ENCODE peak calls at places on chromosomes 2 and 18, in six cellular contexts. G is heart right ventricle, J is SK-N-SH, B is right cardiac atrium, E is body of pancreas, C is cardiac muscle cell. D is an unnamed sample. For H3K4me1, the result is how much of the 10 kb centered on the place peaks cover.

GRCh38 chr18:47767699-47768098 is 162.8 kb downstream of the SMAD2 start:
- DNase-seq in C (no peak), E (no peak), G (no peak), B (no peak), J (no peak), D (no peak)

GRCh38 chr2:158024288-158024898 is 77.3 kb upstream of the UPP2 start:
- DNase-seq in J (peak), C (peak), G (peak), E (peak), B (no peak), D (no peak)

GRCh38 chr2:220981926-220982325 is 590.2 kb downstream of the EPHA4 start:
- DNase-seq in B (no peak), E (no peak), C (no peak), G (no peak), J (no peak), D (no peak)

GRCh38 chr2:86019121-86019520 is 86.6 kb downstream of the POLR1A start:
- DNase-seq in G (no peak), J (no peak), E (no peak), C (no peak), B (no peak), D (no peak)

GRCh38 chr2:28356095-28356911 is 36.4 kb upstream of the FOSL2 start:
- DNase-seq in E (peak), C (peak), B (peak), G (peak), J (peak), D (peak)

GRCh38 chr2:152546230-152546837 is 170.9 kb downstream of the PRPF40A start:
- DNase-seq in C (no peak), G (no peak), E (no peak), B (no peak), J (no peak), D (no peak)

GRCh38 chr2:42777883-42778805 is 14.2 kb upstream of the OXER1 start:
- DNase-seq in C (no peak), E (no peak), B (no peak), J (no peak), G (no peak), D (no peak)

GRCh38 chr2:54490863-54491262 is 34.7 kb downstream of the SPTBN1 start:
- DNase-seq in J (no peak), G (no peak), C (no peak), B (no peak), E (no peak), D (no peak)

GRCh38 chr18:43780782-43781340 is 503.6 kb upstream of the SYT4 start:
- DNase-seq in E (no peak), J (no peak), C (peak), G (no peak), B (no peak), D (no peak)

GRCh38 chr2:233446121-233446520 is 91.8 kb downstream of the DGKD start:
- DNase-seq in G (no peak), B (no peak), J (no peak), C (no peak), E (no peak), D (no peak)

GRCh38 chr2:186862869-186863709 is 14.1 kb upstream of the ZSWIM2 start:
- DNase-seq in C (peak), G (no peak), J (peak), E (no peak), B (no peak), D (no peak)

GRCh38 chr2:235960716-235961640 is 207.2 kb downstream of the GBX2 start:
- DNase-seq in B (no peak), G (no peak), C (no peak), J (no peak), E (no peak), D (no peak)

GRCh38 chr18:44033144-44033543 is 647.5 kb upstream of the SETBP1 start:
- DNase-seq in C (no peak), E (no peak), J (no peak), B (no peak), G (no peak), D (no peak)

GRCh38 chr2:45690223-45690622 is 38.7 kb downstream of the PRKCE start:
- DNase-seq in G (no peak), J (no peak), C (no peak), B (no peak), E (no peak), D (no peak)

GRCh38 chr2:84914334-84914733 is 8.9 kb downstream of the TMSB10 start:
- DNase-seq in J (no peak), B (no peak), E (no peak), C (no peak), G (no peak), D (no peak)

GRCh38 chr2:190718652-190719526 is 70.0 kb downstream of the NAB1 start:
- DNase-seq in J (peak), B (peak), C (peak), E (peak), G (peak), D (no peak)

GRCh38 chr18:22604986-22605421 is 187.3 kb upstream of the CTAGE1 start:
- DNase-seq in C (no peak), G (no peak), B (peak), E (peak), J (no peak), D (no peak)

GRCh38 chr2:18915227-18915626 is 325.9 kb upstream of the NT5C1B start:
- DNase-seq in G (no peak), B (no peak), E (no peak), J (no peak), C (no peak), D (no peak)

GRCh38 chr2:24973812-24974211 is 2.1 kb upstream of the DNAJC27 start:
- DNase-seq in C (peak), B (no peak), J (peak), E (no peak), G (no peak), D (no peak)

GRCh38 chr2:74571058-74571457 is 16.5 kb downstream of the DOK1 start:
- DNase-seq in E (no peak), J (no peak), B (no peak), C (no peak), G (no peak), D (no peak)

GRCh38 chr2:127220807-127221527 is 868 bp upstream of the CYP27C1 start:
- DNase-seq in J (no peak), B (no peak), C (peak), G (no peak), E (no peak), D (no peak)

GRCh38 chr2:11750422-11750821 is 4.0 kb downstream of the LPIN1 start:
- DNase-seq in B (no peak), E (no peak), C (no peak), G (no peak), J (no peak), D (peak)

GRCh38 chr2:79530443-79530842 is 17.6 kb downstream of the CTNNA2 start:
- DNase-seq in C (no peak), J (no peak), B (no peak), E (no peak), G (no peak), D (no peak)

GRCh38 chr2:237731663-237732062 is 66.9 kb upstream of the RBM44 start:
- DNase-seq in E (no peak), J (peak), G (no peak), C (peak), B (no peak), D (no peak)

GRCh38 chr18:7514796-7515440 is 52.2 kb upstream of the PTPRM start:
- DNase-seq in G (no peak), C (peak), J (no peak), E (peak), B (peak), D (no peak)

GRCh38 chr2:73284296-73285161 is at the start of gene FBXO41:
- DNase-seq in G (no peak), J (peak), C (peak), E (peak), B (peak), D (peak)

GRCh38 chr2:207505728-207506127 is 24.0 kb upstream of the CREB1 start:
- DNase-seq in C (peak), B (no peak), E (no peak), J (no peak), G (no peak), D (no peak)

DNA sequence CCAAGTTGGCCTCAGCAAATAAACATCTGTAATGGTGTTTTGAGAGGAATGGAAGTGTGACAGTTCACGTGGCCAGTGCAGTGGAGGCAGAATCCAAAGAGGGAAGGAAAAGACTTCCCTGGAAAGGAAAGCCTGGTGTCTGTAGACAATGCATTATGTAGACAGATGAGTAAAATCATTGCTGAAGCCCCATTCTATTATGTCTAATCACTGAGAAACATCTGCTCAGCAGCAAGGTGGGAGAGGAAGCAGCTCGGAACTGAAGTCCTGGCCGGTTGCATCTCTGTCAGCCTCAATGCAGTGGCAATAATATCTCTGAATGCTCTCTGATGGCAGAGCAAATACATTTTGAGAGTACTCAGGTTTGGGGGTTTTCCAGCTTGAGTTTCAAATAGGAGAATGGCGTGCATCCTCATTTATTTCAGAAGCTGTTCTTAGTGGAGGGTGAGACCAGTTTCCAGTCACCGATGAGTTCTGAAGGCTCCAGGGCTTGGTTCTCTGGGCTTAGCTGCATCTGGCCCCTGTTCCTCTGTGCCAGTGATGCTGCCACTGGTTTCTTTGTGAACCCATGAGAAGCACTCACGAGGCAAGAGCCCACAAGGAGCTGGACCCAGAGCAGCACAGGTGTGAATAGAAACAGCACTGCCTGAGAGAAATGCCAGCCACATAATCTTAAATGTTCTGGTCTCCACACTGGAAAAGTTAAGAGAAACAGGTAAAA is 63.3 kb downstream of the RPIA start:
- DNase-seq in C (no peak), J (no peak), G (no peak), B (no peak), E (no peak), D (peak)
- H3K4me1 ChIP-seq in C (under half), J (under half), G (under half), B (under half), E (under half), D (under half)

GRCh38 chr2:33321236-33321731 is 155.2 kb upstream of the RASGRP3 start:
- DNase-seq in J (no peak), E (no peak), G (no peak), C (peak), B (no peak), D (peak)
- H3K4me1 ChIP-seq in J (under half), E (under half), G (under half), C (under half), B (under half), D (under half)

GRCh38 chr2:203683932-203684556 is 22.4 kb upstream of the CD28 start:
- DNase-seq in B (no peak), E (peak), C (peak), J (no peak), G (no peak), D (no peak)
- H3K4me1 ChIP-seq in B (under half), E (under half), C (under half), J (under half), G (under half), D (under half)

DNA sequence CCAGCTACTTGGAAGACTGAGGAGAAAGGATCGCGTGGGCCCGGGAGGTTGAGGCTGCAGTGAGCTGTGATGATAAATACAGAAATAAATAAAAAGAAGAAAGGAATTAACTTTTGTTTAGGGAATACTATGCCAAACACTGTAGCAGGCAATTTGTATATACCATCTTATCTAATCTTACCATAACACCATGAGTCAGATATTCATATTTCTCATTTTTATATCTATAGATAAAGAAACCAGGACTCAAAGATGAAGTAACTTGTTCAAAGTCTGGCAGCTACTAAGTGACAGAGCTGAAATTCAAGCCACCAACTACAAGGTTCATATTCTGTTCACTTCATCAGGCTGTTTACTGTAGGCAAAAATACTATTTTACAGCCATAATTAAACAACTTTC is 119.2 kb upstream of the SLC39A10 start:
- DNase-seq in J (no peak), E (no peak), B (no peak), C (no peak), G (no peak), D (no peak)
- H3K4me1 ChIP-seq in J (under half), E (under half), B (under half), C (under half), G (under half), D (half or more)

DNA sequence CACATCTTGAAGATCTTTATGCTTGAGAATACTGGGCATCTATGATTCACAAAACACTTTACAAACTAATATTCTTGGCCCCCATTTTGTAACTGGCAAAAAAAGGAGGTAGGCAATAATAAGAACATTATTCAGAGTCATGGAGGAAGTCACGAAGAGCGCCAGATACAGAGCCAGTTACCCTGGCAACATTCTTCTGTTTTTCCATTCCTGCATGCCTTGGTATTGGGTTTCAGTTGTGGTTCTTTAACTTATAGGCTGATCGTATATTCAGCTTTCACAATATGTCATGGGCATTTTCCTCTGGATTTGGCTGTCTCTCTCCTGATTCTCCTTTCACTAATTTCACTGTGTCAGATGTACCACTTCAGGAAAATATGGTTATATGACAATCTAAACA is 234.7 kb downstream of the HRH4 start:
- DNase-seq in J (no peak), C (no peak), E (no peak), B (no peak), G (no peak), D (no peak)
- H3K4me1 ChIP-seq in J (under half), C (under half), E (under half), B (under half), G (under half), D (under half)